ENCODE peak calls at places on chromosome 6, in eight cellular contexts. One of them, this sample, is unnamed.

GRCh38 chr6:106547053-106547414 is 82.3 kb downstream of the RTN4IP1 start:
- DNase-seq in B cell: peak
- DNase-seq in AG08395: no peak
- DNase-seq in HS-27A: no peak
- DNase-seq in dorsolateral prefrontal cortex: no peak
- DNase-seq in AML-193: peak
- DNase-seq in NCI-H2171 treated with DMSO at 0.1 percent for 48 hours: no peak
- DNase-seq in stromal cell of bone marrow: no peak
- DNase-seq in this sample: no peak

GRCh38 chr6:106451419-106451818 is 90.9 kb downstream of the CRYBG1 start:
- DNase-seq in NCI-H2171 treated with DMSO at 0.1 percent for 48 hours: no peak
- DNase-seq in B cell: no peak
- DNase-seq in AG08395: no peak
- DNase-seq in HS-27A: no peak
- DNase-seq in dorsolateral prefrontal cortex: no peak
- DNase-seq in stromal cell of bone marrow: peak
- DNase-seq in AML-193: no peak
- DNase-seq in this sample: no peak

GRCh38 chr6:113564401-113565161 is 292.6 kb upstream of the MARCKS start:
- DNase-seq in stromal cell of bone marrow: peak
- DNase-seq in HS-27A: peak
- DNase-seq in AML-193: no peak
- DNase-seq in NCI-H2171 treated with DMSO at 0.1 percent for 48 hours: peak
- DNase-seq in AG08395: peak
- DNase-seq in dorsolateral prefrontal cortex: peak
- DNase-seq in B cell: peak
- DNase-seq in this sample: peak

GRCh38 chr6:170296746-170297576 is 6.1 kb upstream of the DLL1 start:
- DNase-seq in stromal cell of bone marrow: no peak
- DNase-seq in B cell: peak
- DNase-seq in NCI-H2171 treated with DMSO at 0.1 percent for 48 hours: no peak
- DNase-seq in AML-193: no peak
- DNase-seq in AG08395: no peak
- DNase-seq in HS-27A: no peak
- DNase-seq in dorsolateral prefrontal cortex: peak
- DNase-seq in this sample: no peak

GRCh38 chr6:90186637-90187361 is 109.8 kb downstream of the BACH2 start:
- DNase-seq in B cell: peak
- DNase-seq in AML-193: no peak
- DNase-seq in HS-27A: no peak
- DNase-seq in stromal cell of bone marrow: no peak
- DNase-seq in AG08395: no peak
- DNase-seq in dorsolateral prefrontal cortex: no peak
- DNase-seq in NCI-H2171 treated with DMSO at 0.1 percent for 48 hours: no peak
- DNase-seq in this sample: no peak

GRCh38 chr6:161498359-161498758 is 224.5 kb upstream of the AGPAT4 start:
- DNase-seq in AML-193: no peak
- DNase-seq in stromal cell of bone marrow: peak
- DNase-seq in dorsolateral prefrontal cortex: no peak
- DNase-seq in HS-27A: no peak
- DNase-seq in NCI-H2171 treated with DMSO at 0.1 percent for 48 hours: peak
- DNase-seq in AG08395: peak
- DNase-seq in B cell: no peak
- DNase-seq in this sample: peak

GRCh38 chr6:52524921-52525320 is 51.9 kb downstream of the TRAM2 start:
- DNase-seq in HS-27A: no peak
- DNase-seq in AG08395: no peak
- DNase-seq in NCI-H2171 treated with DMSO at 0.1 percent for 48 hours: no peak
- DNase-seq in dorsolateral prefrontal cortex: no peak
- DNase-seq in B cell: no peak
- DNase-seq in stromal cell of bone marrow: no peak
- DNase-seq in AML-193: no peak
- DNase-seq in this sample: no peak

GRCh38 chr6:75693534-75693933 is 55.5 kb upstream of the MYO6 start:
- DNase-seq in B cell: no peak
- DNase-seq in HS-27A: no peak
- DNase-seq in NCI-H2171 treated with DMSO at 0.1 percent for 48 hours: no peak
- DNase-seq in stromal cell of bone marrow: peak
- DNase-seq in AG08395: no peak
- DNase-seq in AML-193: peak
- DNase-seq in dorsolateral prefrontal cortex: no peak
- DNase-seq in this sample: no peak

GRCh38 chr6:30238178-30238795 is 25.1 kb upstream of the TRIM26 start:
- DNase-seq in dorsolateral prefrontal cortex: no peak
- DNase-seq in stromal cell of bone marrow: no peak
- DNase-seq in AG08395: peak
- DNase-seq in B cell: peak
- DNase-seq in NCI-H2171 treated with DMSO at 0.1 percent for 48 hours: no peak
- DNase-seq in HS-27A: no peak
- DNase-seq in AML-193: peak
- DNase-seq in this sample: no peak

GRCh38 chr6:3457710-3458605 is 1.1 kb upstream of the SLC22A23 start:
- DNase-seq in HS-27A: no peak
- DNase-seq in stromal cell of bone marrow: no peak
- DNase-seq in AML-193: no peak
- DNase-seq in dorsolateral prefrontal cortex: peak
- DNase-seq in NCI-H2171 treated with DMSO at 0.1 percent for 48 hours: no peak
- DNase-seq in AG08395: no peak
- DNase-seq in B cell: peak
- DNase-seq in this sample: no peak

GRCh38 chr6:134173007-134173690 is 120.7 kb upstream of the SLC2A12 start:
- DNase-seq in AG08395: no peak
- DNase-seq in HS-27A: no peak
- DNase-seq in AML-193: no peak
- DNase-seq in dorsolateral prefrontal cortex: no peak
- DNase-seq in stromal cell of bone marrow: no peak
- DNase-seq in B cell: no peak
- DNase-seq in NCI-H2171 treated with DMSO at 0.1 percent for 48 hours: no peak
- DNase-seq in this sample: no peak

GRCh38 chr6:66145867-66146266 is 438.8 kb upstream of the EYS start:
- DNase-seq in NCI-H2171 treated with DMSO at 0.1 percent for 48 hours: no peak
- DNase-seq in B cell: no peak
- DNase-seq in stromal cell of bone marrow: no peak
- DNase-seq in AML-193: no peak
- DNase-seq in dorsolateral prefrontal cortex: no peak
- DNase-seq in HS-27A: no peak
- DNase-seq in AG08395: no peak
- DNase-seq in this sample: no peak

GRCh38 chr6:39090036-39090435 is 24.9 kb downstream of the SAYSD1 start:
- DNase-seq in dorsolateral prefrontal cortex: no peak
- DNase-seq in AG08395: no peak
- DNase-seq in AML-193: no peak
- DNase-seq in stromal cell of bone marrow: no peak
- DNase-seq in B cell: no peak
- DNase-seq in HS-27A: no peak
- DNase-seq in NCI-H2171 treated with DMSO at 0.1 percent for 48 hours: no peak
- DNase-seq in this sample: no peak

GRCh38 chr6:26493258-26493657 is 6.8 kb upstream of the BTN1A1 start:
- DNase-seq in AML-193: peak
- DNase-seq in B cell: no peak
- DNase-seq in stromal cell of bone marrow: peak
- DNase-seq in AG08395: peak
- DNase-seq in HS-27A: no peak
- DNase-seq in dorsolateral prefrontal cortex: no peak
- DNase-seq in NCI-H2171 treated with DMSO at 0.1 percent for 48 hours: no peak
- DNase-seq in this sample: no peak

GRCh38 chr6:112691289-112691688 is 344.2 kb downstream of the RFPL4B start:
- DNase-seq in NCI-H2171 treated with DMSO at 0.1 percent for 48 hours: peak
- DNase-seq in dorsolateral prefrontal cortex: no peak
- DNase-seq in stromal cell of bone marrow: peak
- DNase-seq in HS-27A: peak
- DNase-seq in AG08395: peak
- DNase-seq in AML-193: no peak
- DNase-seq in B cell: no peak
- DNase-seq in this sample: no peak

GRCh38 chr6:15628499-15629131 is 34.2 kb downstream of the DTNBP1 start:
- DNase-seq in AML-193: peak
- DNase-seq in dorsolateral prefrontal cortex: no peak
- DNase-seq in NCI-H2171 treated with DMSO at 0.1 percent for 48 hours: no peak
- DNase-seq in stromal cell of bone marrow: peak
- DNase-seq in B cell: no peak
- DNase-seq in HS-27A: no peak
- DNase-seq in AG08395: peak
- DNase-seq in this sample: no peak

GRCh38 chr6:111745636-111746035 is 127.6 kb downstream of the FYN start:
- DNase-seq in stromal cell of bone marrow: no peak
- DNase-seq in dorsolateral prefrontal cortex: no peak
- DNase-seq in NCI-H2171 treated with DMSO at 0.1 percent for 48 hours: no peak
- DNase-seq in AML-193: no peak
- DNase-seq in AG08395: no peak
- DNase-seq in B cell: no peak
- DNase-seq in HS-27A: no peak
- DNase-seq in this sample: no peak

GRCh38 chr6:165987483-165988305 is 180.0 kb downstream of the TBXT start:
- DNase-seq in B cell: no peak
- DNase-seq in AG08395: peak
- DNase-seq in NCI-H2171 treated with DMSO at 0.1 percent for 48 hours: no peak
- DNase-seq in dorsolateral prefrontal cortex: peak
- DNase-seq in AML-193: no peak
- DNase-seq in HS-27A: no peak
- DNase-seq in stromal cell of bone marrow: peak
- DNase-seq in this sample: peak

GRCh38 chr6:141103246-141103645 is 1029.5 kb upstream of the GJE1 start:
- DNase-seq in stromal cell of bone marrow: peak
- DNase-seq in AML-193: no peak
- DNase-seq in HS-27A: no peak
- DNase-seq in B cell: no peak
- DNase-seq in AG08395: peak
- DNase-seq in dorsolateral prefrontal cortex: no peak
- DNase-seq in NCI-H2171 treated with DMSO at 0.1 percent for 48 hours: no peak
- DNase-seq in this sample: no peak

GRCh38 chr6:156912431-156912830 is 135.3 kb downstream of the ARID1B start:
- DNase-seq in stromal cell of bone marrow: no peak
- DNase-seq in B cell: peak
- DNase-seq in NCI-H2171 treated with DMSO at 0.1 percent for 48 hours: no peak
- DNase-seq in HS-27A: no peak
- DNase-seq in AG08395: no peak
- DNase-seq in AML-193: no peak
- DNase-seq in dorsolateral prefrontal cortex: no peak
- DNase-seq in this sample: no peak

GRCh38 chr6:143410859-143411270 is 39.6 kb downstream of the ADAT2 start:
- DNase-seq in AML-193: no peak
- DNase-seq in HS-27A: peak
- DNase-seq in dorsolateral prefrontal cortex: no peak
- DNase-seq in AG08395: peak
- DNase-seq in B cell: no peak
- DNase-seq in NCI-H2171 treated with DMSO at 0.1 percent for 48 hours: no peak
- DNase-seq in stromal cell of bone marrow: no peak
- DNase-seq in this sample: no peak